ENCODE peak calls at places on chromosomes 11 and 22, in seven cellular contexts. B, L, E, J, Q, W and T are unnamed samples.

GRCh38 chr11:119293461-119293860 is 23.5 kb downstream of the MCAM start:
- DNase-seq in B (no peak), L (no peak), E (no peak), J (no peak), Q (no peak), W (no peak), T (no peak)

GRCh38 chr11:61585115-61585514 is 4.2 kb upstream of the SYT7 start:
- DNase-seq in B (no peak), L (no peak), E (no peak), J (no peak), Q (no peak), W (no peak), T (no peak)

GRCh38 chr22:35540600-35541253 is at the start of gene RASD2:
- DNase-seq in B (no peak), L (peak; percentile 36), E (peak; percentile 15), J (no peak), Q (peak; percentile 62), W (peak; percentile 48), T (no peak)

GRCh38 chr11:99934008-99934407 is 753.1 kb upstream of the ARHGAP42 start:
- DNase-seq in B (no peak), L (no peak), E (no peak), J (peak; percentile 0), Q (no peak), W (no peak), T (no peak)

GRCh38 chr11:10116588-10116987 is 177.4 kb downstream of the SBF2 start:
- DNase-seq in B (no peak), L (no peak), E (no peak), J (no peak), Q (no peak), W (no peak), T (no peak)

GRCh38 chr11:44374001-44374400 is 64.1 kb upstream of the ALX4 start:
- DNase-seq in B (no peak), L (no peak), E (no peak), J (no peak), Q (no peak), W (no peak), T (no peak)

GRCh38 chr11:90446207-90446606 is 223.4 kb upstream of the CHORDC1 start:
- DNase-seq in B (no peak), L (no peak), E (no peak), J (no peak), Q (no peak), W (no peak), T (no peak)

GRCh38 chr22:26666035-26666338 is 8.6 kb downstream of the MIAT start:
- DNase-seq in B (peak; percentile 61), L (no peak), E (no peak), J (no peak), Q (no peak), W (no peak), T (no peak)

GRCh38 chr11:110077866-110078325 is 15.3 kb upstream of the ZC3H12C start:
- DNase-seq in B (peak; percentile 79), L (peak; percentile 11), E (no peak), J (peak; percentile 56), Q (no peak), W (peak; percentile 43), T (no peak)

GRCh38 chr11:119418759-119419158 is 4.2 kb downstream of the THY1 start:
- DNase-seq in B (no peak), L (no peak), E (no peak), J (no peak), Q (no peak), W (no peak), T (no peak)

GRCh38 chr11:87425391-87425790 is 387.7 kb downstream of the TMEM135 start:
- DNase-seq in B (peak; percentile 32), L (no peak), E (no peak), J (no peak), Q (no peak), W (no peak), T (no peak)

GRCh38 chr11:85800595-85801342 is 10.2 kb downstream of the SYTL2 start:
- DNase-seq in B (no peak), L (no peak), E (no peak), J (no peak), Q (no peak), W (no peak), T (no peak)

GRCh38 chr11:3202759-3203158 is 15.9 kb downstream of the MRGPRG start:
- DNase-seq in B (no peak), L (no peak), E (no peak), J (no peak), Q (no peak), W (no peak), T (no peak)

GRCh38 chr22:20019661-20020532 is 1.0 kb upstream of the TANGO2 start:
- DNase-seq in B (no peak), L (no peak), E (no peak), J (no peak), Q (no peak), W (no peak), T (no peak)

GRCh38 chr11:18669211-18669593 is 29.4 kb upstream of the TMEM86A start:
- DNase-seq in B (no peak), L (peak; percentile 23), E (peak; percentile 26), J (no peak), Q (no peak), W (no peak), T (no peak)